ENCODE peak calls at places on chromosomes 11 and 22, in five cellular contexts. P is fibroblast of pulmonary artery; T is activated T-cell treated with anti-CD3 and anti-CD28 coated beads, Interleukin-2, amount 50 U/mL, for 72 hours; L is T follicular helper cell; C is NCI-H1436. M is an unnamed sample.

GRCh38 chr11:105046898-105047579 is 1.9 kb upstream of the CARD16 start:
- DNase-seq in T (no peak), P (peak; percentile 98), L (no peak), C (no peak), M (peak; percentile 87)

GRCh38 chr11:111735262-111736116 is 30.7 kb downstream of the PPP2R1B start:
- DNase-seq in P (peak; percentile 99), L (no peak), T (no peak), C (peak; percentile 64), M (peak; percentile 87)

GRCh38 chr11:126963603-126964353 is 36.8 kb downstream of the KIRREL3 start:
- DNase-seq in P (no peak), C (no peak), T (no peak), L (no peak), M (no peak)

GRCh38 chr11:11213117-11213516 is 139.9 kb downstream of the CSNK2A3 start:
- DNase-seq in P (no peak), L (no peak), C (no peak), T (no peak), M (no peak)

GRCh38 chr11:10617551-10617950 is 49.1 kb upstream of the LYVE1 start:
- DNase-seq in T (no peak), L (no peak), P (no peak), C (no peak), M (no peak)

GRCh38 chr22:25484498-25484897 is 80.0 kb upstream of the GRK3 start:
- DNase-seq in L (no peak), C (no peak), P (no peak), T (peak; percentile 26), M (no peak)

GRCh38 chr11:118907749-118908106 is 18.0 kb downstream of the BCL9L start:
- DNase-seq in T (no peak), C (no peak), P (no peak), L (no peak), M (no peak)

GRCh38 chr11:130826572-130826971 is 89.7 kb downstream of the SNX19 start:
- DNase-seq in T (no peak), L (no peak), P (no peak), C (no peak), M (no peak)

M was measured in AG08396.